ENCODE peak calls at places on chromosomes 7 and 10, in ten cellular contexts. C is ovary, R is suprapubic skin, U is heart left ventricle, T is left ventricle myocardium inferior, Q is tibial artery, L is stomach, N is fibroblast of lung, K is SK-N-SH, F is SJSA1. E is an unnamed sample.

GRCh38 chr7:43491984-43492383 is 90.9 kb upstream of the STK17A start:
- DNase-seq in F (no peak), N (peak), R (no peak), Q (no peak), K (no peak), L (no peak), C (no peak), U (no peak), T (no peak), E (no peak)

GRCh38 chr10:36662571-36662970 is 462.8 kb upstream of the ANKRD30A start:
- DNase-seq in Q (no peak), N (no peak), C (no peak), K (no peak), T (no peak), R (no peak), F (no peak), L (no peak), U (no peak), E (no peak)

GRCh38 chr7:111357691-111358090 is 204.6 kb downstream of the IMMP2L start:
- DNase-seq in L (no peak), N (peak), C (no peak), F (no peak), Q (no peak), R (no peak), U (no peak), K (no peak), T (no peak), E (no peak)

GRCh38 chr7:1919539-1920265 is 249.6 kb downstream of the ELFN1 start:
- DNase-seq in U (peak), Q (no peak), C (no peak), T (peak), K (no peak), F (no peak), N (no peak), L (peak), R (no peak), E (peak)

GRCh38 chr7:107080533-107080932 is 36.0 kb downstream of the PRKAR2B start:
- DNase-seq in Q (no peak), K (no peak), F (no peak), U (no peak), N (no peak), L (no peak), T (no peak), R (no peak), C (no peak), E (no peak)

GRCh38 chr10:97633921-97634320 is 621 bp upstream of the MORN4 start:
- DNase-seq in U (no peak), L (no peak), T (no peak), C (peak), K (no peak), Q (no peak), R (no peak), N (no peak), F (no peak), E (no peak)

GRCh38 chr7:45683556-45684148 is 109.5 kb downstream of the ADCY1 start:
- DNase-seq in R (no peak), F (peak), K (no peak), U (peak), C (no peak), L (peak), N (no peak), T (no peak), Q (peak), E (no peak)

GRCh38 chr7:28643369-28644340 is 231.3 kb downstream of the CREB5 start:
- DNase-seq in L (no peak), K (no peak), R (no peak), F (no peak), Q (no peak), N (no peak), T (no peak), C (no peak), U (no peak), E (no peak)

GRCh38 chr7:55132890-55133551 is 114.2 kb downstream of the EGFR start:
- DNase-seq in Q (peak), T (no peak), K (no peak), N (peak), R (peak), L (peak), F (peak), U (no peak), C (no peak), E (no peak)

GRCh38 chr7:38736135-38736534 is 105.0 kb upstream of the AMPH start:
- DNase-seq in C (no peak), K (no peak), N (no peak), Q (no peak), R (no peak), T (no peak), U (no peak), F (no peak), L (no peak), E (no peak)

GRCh38 chr7:135300913-135301765 is 67.5 kb downstream of the STRA8 start:
- DNase-seq in L (no peak), U (no peak), R (no peak), N (peak), K (no peak), F (no peak), T (no peak), Q (no peak), C (no peak), E (no peak)

GRCh38 chr10:121525276-121526039 is 72.8 kb downstream of the FGFR2 start:
- DNase-seq in L (no peak), Q (no peak), K (no peak), N (peak), C (no peak), U (no peak), F (no peak), T (no peak), R (no peak), E (peak)

GRCh38 chr7:5406957-5407930 is 16.4 kb downstream of the TNRC18 start:
- DNase-seq in F (no peak), T (no peak), R (no peak), L (no peak), Q (no peak), K (no peak), C (no peak), N (peak), U (no peak), E (no peak)

GRCh38 chr10:70137135-70137534 is 4.5 kb upstream of the AIFM2 start:
- DNase-seq in K (no peak), C (no peak), N (no peak), R (peak), Q (no peak), L (peak), T (no peak), U (no peak), F (no peak), E (no peak)

GRCh38 chr7:76507723-76508406 is 2.5 kb upstream of the UPK3B start:
- DNase-seq in Q (peak), K (no peak), C (no peak), T (no peak), R (no peak), N (no peak), U (no peak), F (no peak), L (no peak), E (no peak)

GRCh38 chr7:35519971-35520809 is 174.7 kb downstream of the HERPUD2 start:
- DNase-seq in F (peak), T (peak), R (no peak), U (peak), Q (no peak), L (peak), K (peak), N (peak), C (peak), E (peak)

GRCh38 chr10:112842832-112843360 is 107.2 kb upstream of the TCF7L2 start:
- DNase-seq in N (peak), F (no peak), L (no peak), R (no peak), K (peak), U (no peak), C (no peak), T (no peak), Q (no peak), E (no peak)

GRCh38 chr7:36207451-36208291 is 54.6 kb downstream of the EEPD1 start:
- DNase-seq in K (peak), F (peak), R (no peak), N (peak), Q (peak), C (peak), U (peak), L (peak), T (peak), E (peak)

GRCh38 chr10:589961-590680 is 99.3 kb downstream of the DIP2C start:
- DNase-seq in T (no peak), F (no peak), K (no peak), L (no peak), N (no peak), Q (no peak), R (no peak), C (no peak), U (no peak), E (no peak)

GRCh38 chr10:115050375-115050960 is 42.7 kb upstream of the ATRNL1 start:
- DNase-seq in F (no peak), K (no peak), N (no peak), U (no peak), Q (no peak), C (no peak), L (no peak), T (no peak), R (no peak), E (no peak)

GRCh38 chr7:1698951-1699350 is 28.9 kb downstream of the ELFN1 start:
- DNase-seq in C (no peak), Q (no peak), K (no peak), R (peak), L (no peak), F (peak), N (no peak), U (no peak), T (no peak), E (no peak)

GRCh38 chr10:2933519-2933918 is 133.8 kb upstream of the PFKP start:
- DNase-seq in K (no peak), N (peak), T (no peak), F (no peak), C (no peak), Q (no peak), U (no peak), R (no peak), L (no peak), E (no peak)

GRCh38 chr10:43193496-43194080 is 55.3 kb downstream of the CSGALNACT2 start:
- DNase-seq in L (peak), C (no peak), F (no peak), R (no peak), K (peak), Q (no peak), T (no peak), U (no peak), N (no peak), E (no peak)

GRCh38 chr10:17023386-17024298 is 106.0 kb downstream of the CUBN start:
- DNase-seq in T (no peak), K (no peak), U (peak), F (peak), C (no peak), L (peak), Q (peak), N (peak), R (peak), E (peak)

GRCh38 chr7:130048906-130049305 is 2.3 kb downstream of the ZC3HC1 start:
- DNase-seq in N (no peak), C (no peak), U (no peak), F (no peak), T (no peak), R (no peak), L (no peak), Q (no peak), K (no peak), E (no peak)

GRCh38 chr7:12839508-12840153 is 152.2 kb downstream of the ARL4A start:
- DNase-seq in T (no peak), K (no peak), Q (no peak), F (no peak), U (no peak), R (no peak), N (no peak), L (no peak), C (no peak), E (no peak)

GRCh38 chr7:73599916-73600315 is 21.5 kb upstream of the TBL2 start:
- DNase-seq in K (no peak), U (no peak), F (no peak), T (no peak), C (no peak), R (no peak), Q (no peak), L (no peak), N (no peak), E (no peak)

GRCh38 chr10:77666821-77667220 is 29.2 kb upstream of the KCNMA1 start:
- DNase-seq in C (no peak), R (no peak), F (no peak), L (no peak), N (peak), K (no peak), T (no peak), U (no peak), Q (no peak), E (no peak)

GRCh38 chr10:103951942-103952341 is 15.0 kb upstream of the SLK start:
- DNase-seq in F (no peak), C (no peak), K (no peak), U (no peak), N (no peak), T (no peak), Q (no peak), L (no peak), R (no peak), E (no peak)

GRCh38 chr10:75363431-75363830 is 38.1 kb downstream of the ZNF503 start:
- DNase-seq in K (no peak), Q (no peak), L (no peak), C (no peak), F (no peak), R (no peak), N (no peak), T (no peak), U (no peak), E (no peak)

GRCh38 chr10:1454964-1455363 is 282.4 kb downstream of the ADARB2 start:
- DNase-seq in T (no peak), L (no peak), F (no peak), R (no peak), N (no peak), U (no peak), K (no peak), Q (no peak), C (no peak), E (no peak)

GRCh38 chr10:46002916-46003693 is 27.3 kb downstream of the NCOA4 start:
- DNase-seq in L (no peak), T (no peak), R (no peak), Q (no peak), K (no peak), C (no peak), F (no peak), N (peak), U (no peak), E (no peak)

GRCh38 chr7:122844191-122844988 is 41.9 kb downstream of the CADPS2 start:
- DNase-seq in F (no peak), K (no peak), T (no peak), U (no peak), Q (no peak), C (no peak), R (no peak), L (no peak), N (no peak), E (no peak)

GRCh38 chr10:77116904-77117303 is 520.7 kb downstream of the KCNMA1 start:
- DNase-seq in C (no peak), N (peak), U (no peak), T (no peak), K (no peak), L (no peak), F (no peak), Q (no peak), R (no peak), E (no peak)

GRCh38 chr10:63201118-63201517 is 68.0 kb downstream of the NRBF2 start:
- DNase-seq in Q (no peak), T (no peak), C (no peak), F (no peak), R (no peak), L (no peak), N (no peak), U (no peak), K (no peak), E (no peak)

GRCh38 chr10:63197304-63198092 is 64.4 kb downstream of the NRBF2 start:
- DNase-seq in R (no peak), U (no peak), N (peak), L (no peak), F (no peak), T (no peak), C (no peak), Q (no peak), K (no peak), E (no peak)

GRCh38 chr10:63204667-63205391 is 71.7 kb downstream of the NRBF2 start:
- DNase-seq in T (no peak), F (no peak), C (no peak), L (no peak), K (no peak), Q (no peak), N (no peak), R (no peak), U (no peak), E (no peak)

GRCh38 chr10:63199716-63200115 is 66.6 kb downstream of the NRBF2 start:
- DNase-seq in U (no peak), L (no peak), Q (no peak), N (no peak), K (no peak), T (no peak), F (no peak), C (no peak), R (no peak), E (no peak)

GRCh38 chr10:63200416-63200815 is 67.3 kb downstream of the NRBF2 start:
- DNase-seq in K (no peak), C (no peak), T (no peak), L (no peak), F (no peak), Q (no peak), U (no peak), R (no peak), N (no peak), E (no peak)
- H3K4me3 ChIP-seq in K (no peak), C (no peak), T (no peak), L (no peak), F (no peak), Q (no peak), U (no peak), R (no peak), N (no peak), E (no peak)

GRCh38 chr7:81053623-81054022 is 134.8 kb upstream of the SEMA3C start:
- DNase-seq in C (no peak), U (no peak), N (peak), Q (no peak), K (no peak), F (no peak), T (no peak), L (no peak), R (no peak), E (no peak)
- H3K27ac ChIP-seq in C (no peak), U (no peak), N (no peak), Q (no peak), K (no peak), F (no peak), T (no peak), L (no peak), R (no peak), E (no peak)

GRCh38 chr7:117808910-117809705 is 64.1 kb downstream of the CTTNBP2 start:
- DNase-seq in K (no peak), L (no peak), T (no peak), U (no peak), F (no peak), C (no peak), Q (no peak), N (peak), R (no peak), E (no peak)
- H3K4me3 ChIP-seq in K (no peak), L (no peak), T (no peak), U (no peak), F (no peak), C (no peak), Q (no peak), N (no peak), R (no peak), E (no peak)

GRCh38 chr7:50022991-50023390 is 70.1 kb downstream of the ZPBP start:
- DNase-seq in R (no peak), K (no peak), F (no peak), T (no peak), L (no peak), N (no peak), C (no peak), U (no peak), Q (no peak), E (no peak)
- H3K27ac ChIP-seq in R (no peak), K (no peak), F (no peak), T (no peak), L (no peak), N (no peak), C (no peak), U (no peak), Q (no peak), E (no peak)

DNA sequence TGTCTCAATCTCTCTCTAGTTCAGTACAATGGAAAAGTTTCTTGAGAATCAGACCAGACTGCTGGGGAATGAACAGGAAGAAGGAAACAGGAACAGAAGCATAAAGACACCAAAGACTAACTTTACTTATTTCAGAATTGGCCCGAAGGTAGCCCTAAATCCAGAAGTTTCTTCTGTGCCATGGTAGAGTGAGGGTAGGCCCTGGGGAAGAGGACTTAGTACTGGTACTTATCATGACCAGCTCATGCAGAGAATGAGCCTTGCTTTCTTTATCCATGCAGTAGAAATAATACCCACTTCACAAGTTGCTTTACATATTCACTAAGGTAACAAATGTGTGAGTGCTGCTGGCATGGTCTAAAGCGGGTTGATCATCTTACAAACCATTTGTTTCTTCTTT is 153.8 kb downstream of the CELF2 start:
- DNase-seq in C (no peak), T (no peak), N (no peak), R (no peak), Q (no peak), U (no peak), F (no peak), K (no peak), L (no peak), E (no peak)
- H3K4me3 ChIP-seq in C (no peak), T (no peak), N (no peak), R (peak), Q (no peak), U (no peak), F (no peak), K (no peak), L (no peak), E (no peak)

GRCh38 chr10:67662415-67662814 is 33.6 kb downstream of the CTNNA3 start:
- DNase-seq in L (no peak), R (no peak), N (no peak), U (no peak), Q (no peak), F (no peak), C (no peak), K (no peak), T (no peak), E (no peak)
- H3K27ac ChIP-seq in L (no peak), R (no peak), N (no peak), U (no peak), Q (no peak), F (no peak), C (no peak), K (no peak), T (peak), E (no peak)

GRCh38 chr10:131431541-131431940 is 120.0 kb upstream of the TCERG1L start:
- DNase-seq in C (no peak), K (peak), R (no peak), L (no peak), N (no peak), Q (no peak), U (no peak), F (no peak), T (no peak), E (peak)
- H3K4me3 ChIP-seq in C (no peak), K (no peak), R (no peak), L (no peak), N (no peak), Q (no peak), U (no peak), F (no peak), T (no peak), E (no peak)

E was measured in thyroid gland.